ENCODE peak calls at places on chromosome 6, in nine cellular contexts. P is lower lobe of right lung, L is astrocyte of the spinal cord, A is fibroblast of the aortic adventitia, R is SK-N-SH, W is AG10803, V is AG04450, E is tibial artery, Z is fibroblast of lung. X is an unnamed sample.

GRCh38 chr6:31851485-31851832 is 11.2 kb downstream of the NEU1 start:
- DNase-seq in W (no peak), R (no peak), L (no peak), Z (no peak), E (no peak), V (no peak), A (peak; percentile 36), P (no peak), X (no peak)

GRCh38 chr6:152428126-152428525 is 209.0 kb downstream of the SYNE1 start:
- DNase-seq in P (no peak), L (no peak), V (no peak), W (no peak), A (peak; percentile 63), Z (no peak), R (no peak), E (no peak), X (no peak)

GRCh38 chr6:36766649-36766945 is 69.0 kb downstream of the RAB44 start:
- DNase-seq in L (no peak), V (no peak), E (no peak), W (no peak), P (no peak), A (no peak), R (no peak), Z (no peak), X (no peak)

GRCh38 chr6:35737413-35738211 is 780 bp downstream of the ARMC12 start:
- DNase-seq in W (peak; percentile 87), A (peak; percentile 91), R (peak; percentile 79), V (peak; percentile 77), L (peak; percentile 83), P (no peak), Z (peak; percentile 94), E (no peak), X (peak; percentile 88)

GRCh38 chr6:109686566-109686965 is 4.4 kb downstream of the AK9 start:
- DNase-seq in A (peak; percentile 42), P (no peak), Z (no peak), W (no peak), R (no peak), V (no peak), L (no peak), E (no peak), X (peak; percentile 44)

GRCh38 chr6:106591111-106591825 is 38.0 kb downstream of the RTN4IP1 start:
- DNase-seq in V (peak; percentile 37), A (peak; percentile 85), W (peak; percentile 93), L (peak; percentile 84), R (no peak), Z (peak; percentile 76), E (no peak), P (no peak), X (peak; percentile 88)

GRCh38 chr6:34130870-34131269 is 15.0 kb downstream of the GRM4 start:
- DNase-seq in E (no peak), Z (no peak), L (no peak), A (no peak), P (no peak), W (no peak), V (no peak), R (no peak), X (no peak)

GRCh38 chr6:170553686-170554085 is 483 bp upstream of the TBP start:
- DNase-seq in R (no peak), A (peak; percentile 59), W (peak; percentile 34), V (no peak), L (no peak), Z (peak; percentile 72), E (peak; percentile 23), P (no peak), X (peak; percentile 50)

GRCh38 chr6:156045416-156045815 is 589.8 kb upstream of the NOX3 start:
- DNase-seq in E (no peak), Z (no peak), A (no peak), P (no peak), W (no peak), R (no peak), V (no peak), L (no peak), X (no peak)

GRCh38 chr6:104019075-104019474 is 840.6 kb downstream of the HACE1 start:
- DNase-seq in R (no peak), V (no peak), P (no peak), Z (no peak), E (no peak), W (no peak), A (no peak), L (no peak), X (no peak)

GRCh38 chr6:152091201-152091600 is 283.7 kb downstream of the ESR1 start:
- DNase-seq in A (peak; percentile 36), W (no peak), E (no peak), Z (no peak), P (no peak), R (no peak), V (no peak), L (no peak), X (no peak)

GRCh38 chr6:72040106-72040505 is 153.8 kb downstream of the RIMS1 start:
- DNase-seq in A (no peak), R (no peak), Z (peak; percentile 24), V (no peak), L (peak; percentile 10), P (no peak), E (no peak), W (peak; percentile 23), X (no peak)

GRCh38 chr6:44004136-44004535 is 123.1 kb downstream of the MRPL14 start:
- DNase-seq in Z (no peak), W (no peak), L (no peak), R (no peak), V (no peak), P (no peak), E (no peak), A (no peak), X (no peak)

GRCh38 chr6:44001318-44001868 is 125.9 kb downstream of the MRPL14 start:
- DNase-seq in L (no peak), A (no peak), Z (peak; percentile 40), P (peak; percentile 68), W (peak; percentile 19), V (no peak), R (peak; percentile 67), E (no peak), X (no peak)

GRCh38 chr6:44002071-44002590 is 125.1 kb downstream of the MRPL14 start:
- DNase-seq in L (no peak), E (no peak), Z (no peak), P (peak; percentile 57), W (no peak), A (peak; percentile 22), V (no peak), R (no peak), X (no peak)

GRCh38 chr6:44003345-44004061 is 123.7 kb downstream of the MRPL14 start:
- DNase-seq in R (no peak), W (no peak), V (no peak), A (no peak), P (no peak), E (no peak), L (no peak), Z (no peak), X (no peak)

GRCh38 chr6:44002591-44003344 is 124.5 kb downstream of the MRPL14 start:
- DNase-seq in P (peak; percentile 73), W (no peak), R (peak; percentile 72), V (no peak), E (no peak), L (peak; percentile 54), A (peak; percentile 43), Z (peak; percentile 53), X (peak; percentile 50)
- H3K4me3 ChIP-seq in P (peak overlapping the region; percentile 44), W (peak overlapping the region; percentile 49), R (no peak overlapping the region), V (peak overlapping the region; percentile 49), E (peak overlapping the region; percentile 34), L (peak overlapping the region; percentile 29), A (peak overlapping the region; percentile 52), Z (peak overlapping the region; percentile 31), X (peak overlapping the region; percentile 32)

DNA sequence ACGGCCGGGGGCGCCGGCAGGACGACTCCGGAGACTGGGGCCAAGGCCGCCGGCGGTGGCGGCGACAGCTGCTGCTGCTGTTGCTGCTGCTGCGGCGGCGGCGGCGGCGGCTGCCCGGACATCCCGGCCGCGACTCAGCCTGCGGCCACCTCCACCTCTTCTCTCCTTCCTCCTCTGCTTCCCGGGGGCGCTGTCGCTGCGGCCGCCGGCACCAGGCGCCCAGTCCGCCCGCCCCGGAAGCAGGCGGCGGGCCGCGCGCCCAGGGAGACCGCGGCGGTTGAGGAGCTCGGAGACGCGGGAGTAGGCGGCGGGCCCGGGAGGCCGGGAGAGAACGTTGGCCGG is 280 bp downstream of the RANBP9 start:
- DNase-seq in L (no peak), R (no peak), P (no peak), Z (no peak), W (no peak), A (no peak), E (peak; percentile 61), V (no peak), X (no peak)
- TF ChIP-seq CTCF in L (peak; percentile 9), R (peak; percentile 26), P (peak; percentile 22), Z (no peak), W (peak; percentile 10), A (peak; percentile 14), E (no peak), V (no peak), X (no peak)

GRCh38 chr6:28606424-28607391 is 81.0 kb downstream of the GPX5 start:
- DNase-seq in P (no peak), W (peak; percentile 49), E (no peak), V (no peak), Z (peak; percentile 69), L (peak; percentile 81), A (peak; percentile 75), R (peak; percentile 90), X (peak; percentile 79)
- H3K4me3 ChIP-seq in P (no peak overlapping the region), W (peak overlapping the region; percentile 48), E (no peak overlapping the region), V (peak overlapping the region; percentile 55), Z (peak overlapping the region; percentile 69), L (peak overlapping the region; percentile 45), A (peak overlapping the region; percentile 60), R (peak overlapping the region; percentile 46), X (peak overlapping the region; percentile 65)

GRCh38 chr6:148509152-148509571 is 166.5 kb downstream of the SASH1 start:
- DNase-seq in V (no peak), W (peak; percentile 55), Z (peak; percentile 64), L (peak; percentile 69), E (no peak), A (peak; percentile 76), R (no peak), P (no peak), X (peak; percentile 68)

GRCh38 chr6:148509789-148510581 is 167.3 kb downstream of the SASH1 start:
- DNase-seq in Z (peak; percentile 100), E (peak; percentile 91), A (peak; percentile 98), L (peak; percentile 98), W (peak; percentile 100), R (no peak), P (peak; percentile 75), V (peak; percentile 95), X (peak; percentile 99)

GRCh38 chr6:148507774-148508173 is 165.1 kb downstream of the SASH1 start:
- DNase-seq in R (no peak), P (no peak), Z (peak; percentile 79), L (peak; percentile 59), E (peak; percentile 79), V (no peak), A (peak; percentile 54), W (peak; percentile 63), X (peak; percentile 97)

GRCh38 chr6:148513145-148514071 is 170.8 kb downstream of the SASH1 start:
- DNase-seq in W (peak; percentile 94), L (no peak), V (no peak), A (peak; percentile 85), P (no peak), R (no peak), Z (peak; percentile 87), E (peak; percentile 60), X (peak; percentile 83)

GRCh38 chr6:148508401-148509151 is 165.9 kb downstream of the SASH1 start:
- DNase-seq in Z (peak; percentile 72), W (peak; percentile 91), P (no peak), V (no peak), A (peak; percentile 81), L (peak; percentile 81), R (no peak), E (no peak), X (peak; percentile 93)
- TF ChIP-seq CTCF in Z (no peak), W (peak; percentile 31), P (no peak), V (peak; percentile 20), A (peak; percentile 35), L (no peak), R (no peak), E (peak; percentile 10), X (peak; percentile 4)

X was measured in fibroblast of mammary gland.